ENCODE peak calls at places on chromosomes 11 and 22, in four cellular contexts. M is H1, R is HepG2, U is GM12878. D is an unnamed sample.

GRCh38 chr11:94681140-94681539 is 87.0 kb upstream of the AMOTL1 start:
- DNase-seq in M (no peak), R (no peak), U (no peak), D (no peak)

GRCh38 chr22:49462795-49463194 is 364.9 kb downstream of the BRD1 start:
- DNase-seq in M (no peak), R (no peak), U (no peak), D (no peak)

GRCh38 chr11:29773656-29774264 is 243.1 kb downstream of the KCNA4 start:
- DNase-seq in M (no peak), R (no peak), U (no peak), D (no peak)

GRCh38 chr22:31451709-31452571 is 37.7 kb downstream of the EIF4ENIF1 start:
- DNase-seq in M (no peak), R (peak; percentile 57), U (peak; percentile 15), D (peak; percentile 62)

GRCh38 chr11:75100314-75100713 is 3.6 kb upstream of the OR2AT4 start:
- DNase-seq in M (no peak), R (no peak), U (peak; percentile 78), D (no peak)

GRCh38 chr22:28072066-28072465 is 153.0 kb upstream of the PITPNB start:
- DNase-seq in M (no peak), R (no peak), U (no peak), D (no peak)

GRCh38 chr11:115085461-115086220 is 407.3 kb downstream of the NXPE2 start:
- DNase-seq in M (no peak), R (no peak), U (no peak), D (no peak)

GRCh38 chr11:134616048-134616447 is 204.0 kb upstream of the B3GAT1 start:
- DNase-seq in M (no peak), R (no peak), U (no peak), D (no peak)

GRCh38 chr11:100999756-101000155 is 129.9 kb downstream of the PGR start:
- DNase-seq in M (no peak), R (no peak), U (no peak), D (no peak)

GRCh38 chr11:101008961-101009684 is 120.5 kb downstream of the PGR start:
- DNase-seq in M (no peak), R (no peak), U (no peak), D (no peak)

GRCh38 chr11:101003468-101003867 is 126.1 kb downstream of the PGR start:
- DNase-seq in M (no peak), R (peak; percentile 9), U (no peak), D (peak; percentile 11)
- TF ChIP-seq SUZ12 in M (no peak), R (no peak), U (no peak), D (no peak)

GRCh38 chr22:21850660-21851059 is 16.8 kb downstream of the MAPK1 start:
- DNase-seq in M (no peak), R (no peak), U (no peak), D (no peak)
- TF ChIP-seq SP1 in M (no peak), R (no peak), U (no peak), D (no peak)

DNA sequence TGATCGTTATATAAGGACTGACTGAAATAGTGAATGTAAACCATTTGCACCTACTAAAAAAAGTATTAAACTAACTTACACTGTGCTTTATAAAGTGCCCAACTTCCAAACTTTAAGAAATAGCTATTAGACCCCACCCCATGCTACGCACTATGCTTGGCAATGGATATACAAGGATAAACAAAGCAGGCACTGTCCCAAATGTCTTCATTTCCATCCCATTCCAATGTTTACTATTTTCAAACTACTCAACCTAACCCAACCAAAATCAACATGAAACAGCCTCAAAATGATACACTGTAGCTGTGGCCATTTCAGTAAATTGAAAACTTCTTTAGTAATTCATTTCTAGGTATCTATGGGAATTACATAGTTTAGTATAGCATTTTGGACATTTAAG is 12.5 kb downstream of the PHF21A start:
- DNase-seq in M (no peak), R (no peak), U (no peak), D (no peak)
- TF ChIP-seq SUZ12 in M (no peak), R (no peak), U (no peak), D (no peak)

GRCh38 chr11:2903672-2904011 is 18.1 kb upstream of the CDKN1C start:
- DNase-seq in M (no peak), R (no peak), U (no peak), D (no peak)

GRCh38 chr11:2904153-2905052 is 18.8 kb upstream of the CDKN1C start:
- DNase-seq in M (no peak), R (no peak), U (no peak), D (no peak)

GRCh38 chr11:2901854-2902783 is 16.5 kb upstream of the CDKN1C start:
- DNase-seq in M (peak; percentile 73), R (peak; percentile 90), U (peak; percentile 66), D (peak; percentile 94)

GRCh38 chr11:2901196-2901796 is 15.7 kb upstream of the CDKN1C start:
- DNase-seq in M (no peak), R (no peak), U (no peak), D (no peak)

GRCh38 chr11:2902784-2903671 is 17.5 kb upstream of the CDKN1C start:
- DNase-seq in M (no peak), R (peak; percentile 74), U (no peak), D (no peak)
- TF ChIP-seq SP1 in M (no peak), R (no peak), U (no peak), D (no peak)

GRCh38 chr11:2076441-2076840 is 62.7 kb downstream of the IGF2 start:
- DNase-seq in M (no peak), R (no peak), U (no peak), D (peak; percentile 4)

GRCh38 chr11:2074266-2074825 is 64.8 kb downstream of the IGF2 start:
- DNase-seq in M (no peak), R (no peak), U (no peak), D (peak; percentile 49)

GRCh38 chr11:2072551-2073261 is 66.5 kb downstream of the IGF2 start:
- DNase-seq in M (no peak), R (no peak), U (no peak), D (peak; percentile 5)

GRCh38 chr11:2077061-2077802 is 62.0 kb downstream of the IGF2 start:
- DNase-seq in M (no peak), R (peak; percentile 55), U (no peak), D (no peak)

GRCh38 chr11:2071748-2072385 is 67.3 kb downstream of the IGF2 start:
- DNase-seq in M (no peak), R (no peak), U (no peak), D (no peak)
- TF ChIP-seq SUZ12 in M (no peak), R (no peak), U (no peak), D (no peak)

GRCh38 chr11:27081056-27081455 is 40.4 kb downstream of the BBOX1 start:
- DNase-seq in M (no peak), R (no peak), U (no peak), D (no peak)
- TF ChIP-seq SP1 in M (no peak), R (no peak), U (no peak), D (no peak)